ENCODE peak calls at places on chromosomes 3 and 15, in seven cellular contexts. I is dorsolateral prefrontal cortex, A is body of pancreas, F is H7, K is thyroid gland, L is ovary, E is PC-9. V is an unnamed sample. For H3K27me3, the result is how much of the 10 kb centered on the place peaks cover.

GRCh38 chr3:177574232-177574856 is 377.1 kb upstream of the TBL1XR1 start:
- DNase-seq in I (no peak), K (peak), F (peak), L (no peak), E (no peak), A (peak), V (no peak)

GRCh38 chr15:38266247-38266996 is 13.8 kb downstream of the SPRED1 start:
- DNase-seq in E (no peak), A (no peak), I (no peak), L (no peak), F (no peak), K (peak), V (peak)

GRCh38 chr3:8992854-8993253 is 29.6 kb upstream of the RAD18 start:
- DNase-seq in F (no peak), A (no peak), K (no peak), E (no peak), L (no peak), I (no peak), V (no peak)

GRCh38 chr3:43481325-43481860 is 140.4 kb downstream of the ANO10 start:
- DNase-seq in F (peak), E (no peak), K (peak), I (no peak), A (no peak), L (no peak), V (no peak)

GRCh38 chr3:59185586-59186381 is 136.0 kb upstream of the CFAP20DC start:
- DNase-seq in L (no peak), A (no peak), E (no peak), K (no peak), F (no peak), I (no peak), V (no peak)

GRCh38 chr3:126127904-126128303 is 44.0 kb upstream of the SLC41A3 start:
- DNase-seq in E (no peak), I (no peak), F (no peak), A (no peak), K (no peak), L (no peak), V (no peak)

GRCh38 chr15:74336061-74337005 is 31.1 kb downstream of the CYP11A1 start:
- DNase-seq in F (no peak), E (no peak), L (no peak), A (no peak), K (no peak), I (no peak), V (no peak)

GRCh38 chr3:13414040-13414729 is 5.9 kb downstream of the NUP210 start:
- DNase-seq in A (peak), K (peak), E (peak), L (no peak), F (peak), I (no peak), V (peak)

GRCh38 chr3:196159952-196160804 is 51.0 kb downstream of the ZDHHC19 start:
- DNase-seq in L (no peak), A (peak), I (no peak), K (peak), E (no peak), F (peak), V (peak)

GRCh38 chr15:31032959-31033358 is 41.5 kb upstream of the MTMR10 start:
- DNase-seq in E (no peak), K (peak), A (no peak), L (no peak), F (no peak), I (no peak), V (no peak)

GRCh38 chr15:100686021-100686724 is 83.8 kb downstream of the ASB7 start:
- DNase-seq in F (no peak), K (no peak), A (peak), L (peak), I (no peak), E (no peak), V (peak)

GRCh38 chr3:56860948-56861347 is 59.2 kb upstream of the ARHGEF3 start:
- DNase-seq in L (no peak), K (no peak), E (no peak), F (no peak), I (no peak), A (no peak), V (no peak)

GRCh38 chr3:130948929-130949328 is 55.0 kb downstream of the ATP2C1 start:
- DNase-seq in L (no peak), I (no peak), E (no peak), K (no peak), F (no peak), A (no peak), V (no peak)
- H3K4me3 ChIP-seq in L (no peak), I (no peak), E (no peak), K (no peak), F (no peak), A (no peak), V (no peak)

DNA sequence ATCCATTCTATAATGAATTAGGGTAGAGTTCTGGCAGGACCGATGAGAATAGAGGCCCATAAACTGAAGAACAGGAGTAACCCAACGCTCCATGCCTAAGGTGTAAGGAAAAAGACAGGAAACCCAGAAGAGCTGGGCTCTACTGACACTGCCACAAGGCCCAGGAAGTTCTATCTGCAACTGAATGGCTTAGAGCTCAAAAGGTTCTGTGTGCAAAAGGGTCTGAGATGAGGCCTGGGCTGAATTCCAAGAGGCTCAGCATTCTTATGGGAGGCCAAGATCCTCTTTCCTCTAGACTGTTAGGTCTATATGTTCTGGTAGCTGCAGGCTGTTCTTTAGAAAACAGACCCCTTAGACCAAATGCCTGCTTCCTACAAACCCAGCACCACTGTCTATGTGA is 30.5 kb upstream of the PRSS50 start:
- DNase-seq in F (no peak), I (no peak), A (no peak), K (no peak), L (no peak), E (no peak), V (no peak)
- H3K27me3 ChIP-seq in F (under half), I (under half), A (under half), K (under half), L (under half), E (under half), V (under half)

GRCh38 chr3:26498192-26498591 is 124.4 kb upstream of the LRRC3B start:
- DNase-seq in A (no peak), K (no peak), I (no peak), E (no peak), F (no peak), L (no peak), V (no peak)
- H3K4me3 ChIP-seq in A (no peak), K (no peak), I (no peak), E (no peak), F (no peak), L (no peak), V (no peak)

GRCh38 chr3:189455009-189455408 is 176.2 kb upstream of the TP63 start:
- DNase-seq in A (no peak), K (no peak), L (no peak), E (no peak), F (no peak), I (no peak), V (no peak)
- H3K27me3 ChIP-seq in A (under half), K (under half), L (under half), E (under half), F (under half), I (under half), V (under half)

GRCh38 chr3:24829011-24829581 is 334.4 kb upstream of the THRB start:
- DNase-seq in E (no peak), I (peak), K (peak), F (peak), A (peak), L (peak), V (peak)
- H3K4me3 ChIP-seq in E (no peak), I (peak), K (peak), F (peak), A (peak), L (peak), V (no peak)

V was measured in MG63.